ENCODE peak calls at places on chromosomes 12 and 14, in five cellular contexts. One of them, this sample, is unnamed.

GRCh38 chr12:71799105-71799504 is 40.5 kb upstream of the TBC1D15 start:
- DNase-seq in spleen: no peak
- DNase-seq in GM12865: no peak
- DNase-seq in CD8-positive, alpha-beta T cell: no peak
- DNase-seq in endothelial cell: no peak
- DNase-seq in this sample: no peak

GRCh38 chr12:41983394-41983793 is 161.3 kb downstream of the GXYLT1 start:
- DNase-seq in endothelial cell: no peak
- DNase-seq in spleen: no peak
- DNase-seq in GM12865: no peak
- DNase-seq in CD8-positive, alpha-beta T cell: no peak
- DNase-seq in this sample: no peak

GRCh38 chr14:50533314-50533705 is 941 bp upstream of the MAP4K5 start:
- DNase-seq in CD8-positive, alpha-beta T cell: no peak
- DNase-seq in spleen: no peak
- DNase-seq in GM12865: peak
- DNase-seq in endothelial cell: no peak
- DNase-seq in this sample: no peak

GRCh38 chr12:110269622-110270124 is 11.4 kb upstream of the ATP2A2 start:
- DNase-seq in GM12865: no peak
- DNase-seq in endothelial cell: no peak
- DNase-seq in CD8-positive, alpha-beta T cell: no peak
- DNase-seq in spleen: no peak
- DNase-seq in this sample: no peak

GRCh38 chr12:98939350-98939749 is 294.3 kb downstream of the APAF1 start:
- DNase-seq in endothelial cell: peak
- DNase-seq in CD8-positive, alpha-beta T cell: no peak
- DNase-seq in GM12865: peak
- DNase-seq in spleen: no peak
- DNase-seq in this sample: no peak

GRCh38 chr12:123126294-123127144 is 24.4 kb downstream of the PITPNM2 start:
- DNase-seq in CD8-positive, alpha-beta T cell: no peak
- DNase-seq in GM12865: no peak
- DNase-seq in spleen: no peak
- DNase-seq in endothelial cell: no peak
- DNase-seq in this sample: no peak

GRCh38 chr12:54360717-54361456 is 3.4 kb downstream of the GPR84 start:
- DNase-seq in GM12865: peak
- DNase-seq in endothelial cell: peak
- DNase-seq in spleen: peak
- DNase-seq in CD8-positive, alpha-beta T cell: no peak
- DNase-seq in this sample: peak

GRCh38 chr12:117158911-117159310 is 31.4 kb downstream of the FBXO21 start:
- DNase-seq in spleen: no peak
- DNase-seq in GM12865: no peak
- DNase-seq in CD8-positive, alpha-beta T cell: no peak
- DNase-seq in endothelial cell: no peak
- DNase-seq in this sample: no peak

GRCh38 chr14:93006484-93007128 is 83.7 kb downstream of the CHGA start:
- DNase-seq in GM12865: peak
- DNase-seq in spleen: no peak
- DNase-seq in CD8-positive, alpha-beta T cell: no peak
- DNase-seq in endothelial cell: no peak
- DNase-seq in this sample: no peak

DNA sequence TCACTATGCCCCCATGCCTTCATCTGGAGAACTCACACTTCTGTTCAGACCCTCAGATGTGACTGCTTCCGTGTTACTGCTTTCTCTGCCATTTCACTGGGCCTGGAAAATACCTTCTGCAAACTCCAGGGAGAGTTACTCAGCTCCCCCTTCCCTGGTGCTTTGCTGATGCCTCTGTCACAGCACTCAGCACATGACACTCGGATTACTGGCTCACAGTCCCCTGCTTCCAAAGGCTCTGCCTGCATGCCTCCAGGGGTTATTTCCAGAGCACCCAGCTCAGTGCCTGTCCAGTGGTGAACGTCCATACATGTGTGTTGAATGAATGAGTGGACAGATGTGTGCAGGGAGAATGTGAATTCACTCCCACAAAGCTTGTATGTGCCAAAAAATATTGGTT is 237.2 kb upstream of the FKBP4 start:
- DNase-seq in spleen: no peak
- DNase-seq in endothelial cell: no peak
- DNase-seq in GM12865: no peak
- DNase-seq in CD8-positive, alpha-beta T cell: no peak
- DNase-seq in this sample: no peak
- TF ChIP-seq CTCF in spleen: no peak
- TF ChIP-seq CTCF in endothelial cell: no peak
- TF ChIP-seq CTCF in GM12865: no peak
- TF ChIP-seq CTCF in CD8-positive, alpha-beta T cell: no peak
- TF ChIP-seq CTCF in this sample: no peak

GRCh38 chr12:101343893-101344292 is 63.7 kb downstream of the ARL1 start:
- DNase-seq in CD8-positive, alpha-beta T cell: no peak
- DNase-seq in spleen: no peak
- DNase-seq in GM12865: no peak
- DNase-seq in endothelial cell: no peak
- DNase-seq in this sample: no peak
- TF ChIP-seq CTCF in CD8-positive, alpha-beta T cell: no peak
- TF ChIP-seq CTCF in spleen: no peak
- TF ChIP-seq CTCF in GM12865: no peak
- TF ChIP-seq CTCF in endothelial cell: no peak
- TF ChIP-seq CTCF in this sample: no peak

GRCh38 chr14:106055257-106055656 is 528.9 kb downstream of the TMEM121 start:
- DNase-seq in CD8-positive, alpha-beta T cell: no peak
- DNase-seq in spleen: no peak
- DNase-seq in endothelial cell: no peak
- DNase-seq in GM12865: no peak
- DNase-seq in this sample: no peak

GRCh38 chr14:106058342-106058741 is 532.0 kb downstream of the TMEM121 start:
- DNase-seq in GM12865: no peak
- DNase-seq in CD8-positive, alpha-beta T cell: no peak
- DNase-seq in spleen: no peak
- DNase-seq in endothelial cell: no peak
- DNase-seq in this sample: no peak

GRCh38 chr14:106062502-106063272 is 536.3 kb downstream of the TMEM121 start:
- DNase-seq in CD8-positive, alpha-beta T cell: no peak
- DNase-seq in endothelial cell: no peak
- DNase-seq in spleen: no peak
- DNase-seq in GM12865: no peak
- DNase-seq in this sample: no peak

GRCh38 chr14:106060576-106060975 is 534.2 kb downstream of the TMEM121 start:
- DNase-seq in GM12865: no peak
- DNase-seq in CD8-positive, alpha-beta T cell: no peak
- DNase-seq in endothelial cell: no peak
- DNase-seq in spleen: no peak
- DNase-seq in this sample: no peak
- TF ChIP-seq CTCF in GM12865: no peak
- TF ChIP-seq CTCF in CD8-positive, alpha-beta T cell: no peak
- TF ChIP-seq CTCF in endothelial cell: no peak
- TF ChIP-seq CTCF in spleen: no peak
- TF ChIP-seq CTCF in this sample: no peak

GRCh38 chr12:121608301-121608700 is 18.0 kb upstream of the ORAI1 start:
- DNase-seq in CD8-positive, alpha-beta T cell: no peak
- DNase-seq in endothelial cell: no peak
- DNase-seq in GM12865: no peak
- DNase-seq in spleen: no peak
- DNase-seq in this sample: no peak

GRCh38 chr12:121614872-121615467 is 11.4 kb upstream of the ORAI1 start:
- DNase-seq in spleen: no peak
- DNase-seq in endothelial cell: no peak
- DNase-seq in GM12865: no peak
- DNase-seq in CD8-positive, alpha-beta T cell: no peak
- DNase-seq in this sample: no peak

GRCh38 chr12:121611306-121611705 is 15.0 kb upstream of the ORAI1 start:
- DNase-seq in endothelial cell: no peak
- DNase-seq in CD8-positive, alpha-beta T cell: no peak
- DNase-seq in spleen: no peak
- DNase-seq in GM12865: no peak
- DNase-seq in this sample: no peak

GRCh38 chr12:121610239-121611149 is 15.8 kb upstream of the ORAI1 start:
- DNase-seq in spleen: no peak
- DNase-seq in GM12865: no peak
- DNase-seq in endothelial cell: no peak
- DNase-seq in CD8-positive, alpha-beta T cell: no peak
- DNase-seq in this sample: no peak

DNA sequence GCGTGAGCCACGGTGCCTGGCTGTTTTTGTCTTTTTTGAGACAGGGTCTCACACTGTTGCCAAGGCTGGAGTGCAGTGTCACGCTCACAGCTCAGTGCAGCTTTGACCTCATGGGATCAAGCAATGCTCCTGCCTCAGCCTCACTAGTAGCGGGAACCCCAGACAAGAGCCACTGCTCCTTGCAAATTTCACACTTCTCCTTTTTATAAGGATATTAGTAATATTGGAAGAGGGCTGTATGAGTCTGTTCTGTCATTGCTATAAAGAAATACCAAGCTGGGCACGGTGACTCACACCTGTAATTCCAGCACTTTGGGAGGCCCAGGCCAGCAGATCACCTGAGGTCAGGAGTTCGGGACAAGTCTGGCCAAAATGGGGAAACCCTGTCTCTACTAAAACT is 12.9 kb upstream of the ORAI1 start:
- DNase-seq in CD8-positive, alpha-beta T cell: no peak
- DNase-seq in GM12865: peak
- DNase-seq in spleen: no peak
- DNase-seq in endothelial cell: no peak
- DNase-seq in this sample: no peak
- TF ChIP-seq CTCF in CD8-positive, alpha-beta T cell: no peak
- TF ChIP-seq CTCF in GM12865: no peak
- TF ChIP-seq CTCF in spleen: no peak
- TF ChIP-seq CTCF in endothelial cell: no peak
- TF ChIP-seq CTCF in this sample: no peak

This sample was measured in progenitor cell of endocrine pancreas.